ENCODE peak calls at places on chromosome 11, in four cellular contexts. H is GM12878, U is keratinocyte, K is fibroblast of lung. G is an unnamed sample.

GRCh38 chr11:66289548-66290331 is 797 bp upstream of the YIF1A start:
- DNase-seq in H (peak; percentile 45), U (no peak), K (no peak), G (peak; percentile 92)

GRCh38 chr11:45243931-45244330 is 42.2 kb downstream of the SYT13 start:
- DNase-seq in H (no peak), U (no peak), K (no peak), G (no peak)

GRCh38 chr11:108947654-108948570 is 283.0 kb downstream of the DDX10 start:
- DNase-seq in H (no peak), U (peak; percentile 38), K (peak; percentile 80), G (no peak)

GRCh38 chr11:8192016-8192895 is 23.4 kb upstream of the RIC3 start:
- DNase-seq in H (no peak), U (peak; percentile 5), K (peak; percentile 56), G (peak; percentile 61)

GRCh38 chr11:67276821-67277230 is 10.6 kb downstream of the GRK2 start:
- DNase-seq in H (no peak), U (no peak), K (no peak), G (peak; percentile 36)

GRCh38 chr11:70628881-70629844 is 230.8 kb downstream of the CTTN start:
- DNase-seq in H (no peak), U (no peak), K (no peak), G (peak; percentile 48)

GRCh38 chr11:1267441-1268100 is 41.9 kb downstream of the TOLLIP start:
- DNase-seq in H (no peak), U (no peak), K (no peak), G (no peak)

GRCh38 chr11:60878245-60879101 is 11.1 kb downstream of the ZP1 start:
- DNase-seq in H (no peak), U (no peak), K (no peak), G (no peak)

GRCh38 chr11:117856892-117857291 is 19.6 kb downstream of the FXYD6 start:
- DNase-seq in H (no peak), U (no peak), K (no peak), G (no peak)

GRCh38 chr11:123543796-123544195 is 110.6 kb downstream of the SCN3B start:
- DNase-seq in H (no peak), U (no peak), K (peak; percentile 77), G (peak; percentile 71)

GRCh38 chr11:73565804-73566203 is 32.1 kb downstream of the FAM168A start:
- DNase-seq in H (no peak), U (no peak), K (no peak), G (no peak)

GRCh38 chr11:72006309-72007088 is 7.8 kb downstream of the IL18BP start:
- DNase-seq in H (no peak), U (no peak), K (no peak), G (no peak)

GRCh38 chr11:75029836-75030631 is 41.3 kb downstream of the NEU3 start:
- DNase-seq in H (no peak), U (no peak), K (no peak), G (no peak)

GRCh38 chr11:65636108-65636809 is 1.6 kb upstream of the SIPA1 start:
- DNase-seq in H (no peak), U (no peak), K (no peak), G (no peak)

GRCh38 chr11:103157542-103157941 is 48.3 kb downstream of the DYNC2H1 start:
- DNase-seq in H (no peak), U (no peak), K (no peak), G (no peak)
- H3K4me3 ChIP-seq in H (no peak overlapping the region), U (no peak overlapping the region), K (no peak overlapping the region), G (no peak overlapping the region)

DNA sequence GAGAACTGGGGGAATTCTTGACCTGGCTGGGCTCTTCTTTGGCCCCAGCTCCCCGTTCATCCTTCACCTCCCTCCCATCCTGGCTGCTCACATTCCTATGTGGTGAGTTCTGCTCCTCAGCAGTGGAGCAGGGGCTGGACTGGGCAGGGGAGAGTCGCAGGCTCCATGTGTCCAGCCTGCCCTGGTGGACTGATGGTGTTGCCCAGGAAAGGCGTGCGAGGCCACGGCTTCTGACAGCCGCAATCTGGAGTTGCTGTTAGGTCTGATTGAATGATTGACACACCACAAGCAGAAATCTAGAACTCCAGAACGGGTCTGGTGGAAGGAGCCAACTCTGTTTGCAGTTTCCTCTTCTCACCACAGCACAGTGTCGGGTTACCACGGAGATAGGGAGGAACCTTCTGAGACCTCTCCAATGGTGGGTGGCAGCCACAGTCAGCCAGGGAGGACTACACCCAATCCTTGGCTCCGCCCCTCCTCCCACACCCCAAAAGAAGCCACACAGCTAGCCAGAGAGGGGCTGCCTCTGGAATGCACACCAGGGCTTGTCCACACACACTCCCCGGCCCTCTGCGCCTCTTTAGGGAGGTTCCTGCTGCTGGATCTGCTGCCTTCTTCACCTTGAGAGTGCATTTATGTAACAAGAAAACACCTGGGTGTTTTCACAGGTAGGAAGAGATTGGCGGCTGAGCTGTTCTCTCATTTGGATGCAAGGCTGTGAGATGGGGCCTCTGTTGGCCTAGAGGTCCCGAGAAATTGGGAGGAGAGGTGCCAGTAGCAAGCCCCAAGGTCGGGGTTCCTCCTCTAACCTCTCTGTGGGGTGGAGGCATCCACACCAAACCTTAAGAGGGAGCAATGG is 56.4 kb upstream of the CD44 start:
- DNase-seq in H (peak; percentile 83), U (peak; percentile 84), K (peak; percentile 92), G (peak; percentile 86)
- H3K4me1 ChIP-seq in H (peaks cover 48% of the 10 kb centered on the region), U (peaks cover 55% of the 10 kb centered on the region), K (peaks cover 32% of the 10 kb centered on the region), G (peaks cover 4% of the 10 kb centered on the region)

GRCh38 chr11:2269601-2270321 is 627 bp downstream of the ASCL2 start:
- DNase-seq in H (no peak), U (no peak), K (peak; percentile 68), G (peak; percentile 58)

GRCh38 chr11:2270322-2271076 is at the start of gene ASCL2:
- DNase-seq in H (no peak), U (no peak), K (no peak), G (no peak)

GRCh38 chr11:2267306-2267861 is 3.0 kb downstream of the ASCL2 start:
- DNase-seq in H (no peak), U (no peak), K (no peak), G (no peak)

GRCh38 chr11:2267871-2268825 is 2.2 kb downstream of the ASCL2 start:
- DNase-seq in H (no peak), U (no peak), K (no peak), G (no peak)

GRCh38 chr11:2268911-2269600 is 1.3 kb downstream of the ASCL2 start:
- DNase-seq in H (no peak), U (no peak), K (peak; percentile 20), G (no peak)
- TF ChIP-seq EZH2 in H (no peak), U (no peak), K (peak; percentile 16), G (peak; percentile 91)

GRCh38 chr11:102452461-102453285 is at the start of gene TMEM123:
- DNase-seq in H (no peak), U (no peak), K (peak; percentile 63), G (peak; percentile 89)
- H3K4me3 ChIP-seq in H (peak within 1 kb of the TSS; percentile 75), U (peak within 1 kb of the TSS; percentile 90), K (peak within 1 kb of the TSS; percentile 83), G (peak within 1 kb of the TSS; percentile 83)

GRCh38 chr11:92865352-92865751 is 104.1 kb upstream of the MTNR1B start:
- DNase-seq in H (no peak), U (no peak), K (peak; percentile 72), G (no peak)
- H3K4me1 ChIP-seq in H (no peaks in the 10 kb centered on the region), U (peaks cover 5% of the 10 kb centered on the region), K (peaks cover 2% of the 10 kb centered on the region), G (no peaks in the 10 kb centered on the region)

G was measured in A673.